ENCODE peak calls at places on chromosome 1, in ten cellular contexts. F, R, M, X, H, S, I, B, U and N are unnamed samples.

GRCh38 chr1:220094016-220094911 is at the start of gene IARS2:
- DNase-seq in F (peak), R (peak), M (peak), X (peak), H (peak), S (peak), I (peak), B (peak), U (peak), N (peak)

GRCh38 chr1:65399003-65399402 is 21.5 kb upstream of the LEPR start:
- DNase-seq in F (no peak), R (no peak), M (no peak), X (no peak), H (no peak), S (no peak), I (no peak), B (no peak), U (no peak), N (no peak)

GRCh38 chr1:209703834-209704504 is 677 bp upstream of the HSD11B1 start:
- DNase-seq in F (no peak), R (no peak), M (no peak), X (no peak), H (no peak), S (no peak), I (no peak), B (no peak), U (no peak), N (no peak)

GRCh38 chr1:149844096-149844495 is 55.3 kb upstream of the BOLA1 start:
- DNase-seq in F (no peak), R (no peak), M (peak), X (peak), H (no peak), S (no peak), I (no peak), B (peak), U (no peak), N (no peak)

GRCh38 chr1:231808990-231809389 is 182.4 kb downstream of the DISC1 start:
- DNase-seq in F (no peak), R (no peak), M (peak), X (peak), H (no peak), S (no peak), I (no peak), B (no peak), U (peak), N (no peak)

GRCh38 chr1:8211620-8212442 is 106.1 kb upstream of the SLC45A1 start:
- DNase-seq in F (peak), R (peak), M (peak), X (peak), H (no peak), S (no peak), I (peak), B (peak), U (peak), N (no peak)

GRCh38 chr1:151713874-151714273 is 2.7 kb downstream of the CELF3 start:
- DNase-seq in F (no peak), R (no peak), M (no peak), X (no peak), H (no peak), S (no peak), I (no peak), B (no peak), U (no peak), N (no peak)

GRCh38 chr1:118271883-118272282 is 86.9 kb upstream of the SPAG17 start:
- DNase-seq in F (no peak), R (no peak), M (no peak), X (no peak), H (no peak), S (no peak), I (no peak), B (no peak), U (no peak), N (no peak)

GRCh38 chr1:22789356-22789994 is 78.8 kb downstream of the EPHB2 start:
- DNase-seq in F (no peak), R (no peak), M (peak), X (peak), H (no peak), S (no peak), I (no peak), B (no peak), U (no peak), N (no peak)

GRCh38 chr1:187842406-187843165 is 1013.8 kb downstream of the PLA2G4A start:
- DNase-seq in F (no peak), R (no peak), M (peak), X (peak), H (no peak), S (no peak), I (no peak), B (no peak), U (no peak), N (no peak)

GRCh38 chr1:214558002-214558770 is 6.8 kb upstream of the PTPN14 start:
- DNase-seq in F (no peak), R (no peak), M (peak), X (peak), H (no peak), S (no peak), I (no peak), B (peak), U (no peak), N (no peak)

GRCh38 chr1:108661030-108661609 is at the start of gene HENMT1:
- DNase-seq in F (peak), R (peak), M (peak), X (peak), H (peak), S (no peak), I (peak), B (peak), U (peak), N (peak)

GRCh38 chr1:150477733-150478132 is 9.5 kb upstream of the TARS2 start:
- DNase-seq in F (no peak), R (no peak), M (peak), X (peak), H (no peak), S (no peak), I (no peak), B (no peak), U (no peak), N (no peak)

GRCh38 chr1:67716800-67717199 is 31.8 kb downstream of the GADD45A start:
- DNase-seq in F (no peak), R (no peak), M (peak), X (no peak), H (no peak), S (no peak), I (no peak), B (peak), U (no peak), N (no peak)

GRCh38 chr1:184747089-184747955 is 7.3 kb downstream of the EDEM3 start:
- DNase-seq in F (no peak), R (no peak), M (no peak), X (no peak), H (no peak), S (no peak), I (no peak), B (no peak), U (no peak), N (no peak)

GRCh38 chr1:22916469-22916817 is 56.2 kb downstream of the LACTBL1 start:
- DNase-seq in F (no peak), R (no peak), M (no peak), X (no peak), H (no peak), S (no peak), I (no peak), B (no peak), U (no peak), N (no peak)

GRCh38 chr1:50279622-50280320 is 143.5 kb downstream of the DMRTA2 start:
- DNase-seq in F (peak), R (no peak), M (peak), X (no peak), H (no peak), S (peak), I (no peak), B (no peak), U (no peak), N (no peak)

GRCh38 chr1:6491076-6491449 is 404 bp downstream of the PLEKHG5 start:
- DNase-seq in F (no peak), R (no peak), M (no peak), X (no peak), H (no peak), S (no peak), I (no peak), B (no peak), U (no peak), N (no peak)

GRCh38 chr1:116708255-116708900 is 40.8 kb upstream of the IGSF3 start:
- DNase-seq in F (no peak), R (no peak), M (no peak), X (no peak), H (no peak), S (no peak), I (no peak), B (no peak), U (no peak), N (no peak)

GRCh38 chr1:5891736-5892135 is 100.5 kb downstream of the NPHP4 start:
- DNase-seq in F (no peak), R (peak), M (peak), X (peak), H (peak), S (no peak), I (no peak), B (no peak), U (no peak), N (no peak)

GRCh38 chr1:37958690-37959089 is 11.8 kb upstream of the INPP5B start:
- DNase-seq in F (no peak), R (no peak), M (peak), X (peak), H (no peak), S (no peak), I (no peak), B (no peak), U (no peak), N (no peak)

GRCh38 chr1:66571789-66572188 is 37.8 kb downstream of the SGIP1 start:
- DNase-seq in F (no peak), R (no peak), M (peak), X (peak), H (no peak), S (no peak), I (no peak), B (no peak), U (no peak), N (no peak)

DNA sequence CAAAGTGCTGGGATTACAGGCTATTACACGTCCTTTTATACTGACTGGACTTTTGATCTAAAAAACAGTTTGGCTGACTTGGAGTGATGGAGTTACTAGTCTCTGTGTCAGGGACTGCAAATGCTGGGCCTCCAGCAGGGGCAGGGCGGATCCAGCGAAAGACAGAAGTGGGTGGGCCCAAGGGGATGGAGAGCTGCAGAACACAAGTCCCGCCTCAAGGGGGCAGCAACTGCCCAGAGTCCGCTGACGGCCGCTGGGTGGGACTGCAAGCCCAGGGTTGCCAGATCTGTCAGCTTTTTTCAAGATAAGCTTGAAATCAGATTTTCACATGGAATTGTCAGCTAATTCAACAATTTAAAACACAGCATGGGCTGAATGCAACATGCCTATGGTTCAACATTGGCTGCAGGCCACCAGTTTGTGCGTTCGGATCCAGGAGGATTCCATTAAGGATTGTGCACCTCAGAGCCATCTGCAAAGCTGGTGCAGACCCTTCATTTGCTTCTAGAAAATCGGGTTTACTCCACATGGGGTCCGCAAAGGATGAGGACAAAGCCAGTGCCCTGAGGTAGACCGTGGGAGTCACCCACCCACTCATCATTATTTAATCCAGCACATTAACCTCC is 10.7 kb downstream of the STMN1 start:
- DNase-seq in F (peak), R (peak), M (peak), X (peak), H (peak), S (peak), I (peak), B (peak), U (peak), N (peak)
- TF ChIP-seq CTCF in F (peak), R (peak), M (peak), X (peak), H (peak), S (peak), I (peak), B (peak), U (peak), N (peak)

GRCh38 chr1:207995576-207995975 is 84.7 kb upstream of the CD34 start:
- DNase-seq in F (no peak), R (no peak), M (no peak), X (no peak), H (no peak), S (no peak), I (no peak), B (no peak), U (no peak), N (no peak)

GRCh38 chr1:207996632-207997031 is 85.7 kb upstream of the CD34 start:
- DNase-seq in F (no peak), R (no peak), M (no peak), X (no peak), H (no peak), S (no peak), I (no peak), B (no peak), U (no peak), N (no peak)

GRCh38 chr1:207991331-207991914 is 80.5 kb upstream of the CD34 start:
- DNase-seq in F (no peak), R (no peak), M (no peak), X (no peak), H (no peak), S (no peak), I (no peak), B (no peak), U (no peak), N (no peak)

GRCh38 chr1:207990455-207990854 is 79.5 kb upstream of the CD34 start:
- DNase-seq in F (no peak), R (no peak), M (no peak), X (no peak), H (no peak), S (no peak), I (no peak), B (no peak), U (no peak), N (no peak)

DNA sequence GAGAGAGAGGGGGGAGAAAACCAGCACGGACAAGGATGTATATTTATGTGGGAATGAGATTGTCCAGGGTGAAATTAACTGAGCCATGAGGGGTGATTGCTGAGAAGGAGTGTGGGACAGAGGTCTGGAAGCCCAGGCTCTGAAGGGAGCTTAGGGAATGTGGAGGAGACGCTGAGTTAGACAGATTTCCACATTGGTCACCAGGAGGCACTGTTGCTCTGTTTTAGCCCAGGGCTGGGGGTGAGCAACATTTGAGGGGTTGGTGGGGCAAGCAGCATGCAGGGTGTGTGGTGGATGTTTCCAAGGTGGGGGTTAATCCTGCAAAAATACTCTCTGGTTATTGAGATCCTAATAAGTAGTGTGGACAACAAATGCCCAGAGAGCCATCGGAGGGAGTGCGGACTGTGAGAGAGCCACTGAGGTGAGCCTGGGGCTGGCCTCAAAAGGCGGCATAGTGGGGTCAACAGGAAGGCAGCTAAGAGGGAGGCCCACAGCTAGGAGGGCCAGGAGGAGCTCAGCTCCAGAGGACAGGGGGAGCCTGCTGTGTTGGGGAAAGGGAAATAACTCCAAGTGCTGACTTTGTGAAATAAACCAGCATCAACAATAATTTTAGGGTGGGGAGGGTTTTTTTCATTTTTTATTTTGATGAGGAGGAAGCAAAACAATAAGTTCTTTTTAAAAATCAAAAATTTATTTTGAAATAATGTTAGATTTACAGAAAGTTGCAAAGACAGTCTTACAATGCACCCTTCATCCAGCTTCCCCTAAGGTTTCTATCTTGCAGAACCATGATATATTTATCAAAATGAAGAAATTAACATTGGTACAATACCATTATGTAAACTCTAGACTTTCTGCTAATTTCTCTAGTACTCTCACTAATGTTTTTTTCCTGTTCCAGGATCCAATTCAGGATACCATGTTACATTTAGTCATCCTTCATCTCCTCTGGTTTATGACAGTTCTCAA is 82.8 kb upstream of the CD34 start:
- DNase-seq in F (no peak), R (no peak), M (no peak), X (no peak), H (no peak), S (peak), I (no peak), B (no peak), U (no peak), N (no peak)
- TF ChIP-seq CTCF in F (no peak), R (no peak), M (peak), X (peak), H (peak), S (peak), I (no peak), B (no peak), U (peak), N (no peak)

DNA sequence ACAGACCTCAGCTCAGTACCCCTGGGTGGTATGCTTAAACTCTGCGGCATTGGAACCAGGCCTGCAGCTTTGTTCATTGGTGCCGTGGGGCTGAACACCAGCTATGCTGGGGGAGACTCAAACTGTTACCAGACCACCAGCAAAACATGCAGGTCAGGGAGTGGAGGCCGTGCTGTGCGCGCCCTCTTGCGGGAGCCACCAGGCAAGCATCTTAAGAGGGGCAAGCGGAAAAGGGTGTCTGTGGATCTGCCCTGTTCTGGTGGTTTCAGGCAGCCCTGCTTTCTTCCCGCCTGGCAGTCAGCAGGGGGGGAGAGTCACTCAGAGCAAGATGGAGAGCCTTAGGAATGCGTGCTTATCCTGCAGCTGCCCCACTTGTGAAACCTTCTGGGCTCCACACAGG is 276.9 kb upstream of the ZRANB2 start:
- DNase-seq in F (no peak), R (no peak), M (no peak), X (no peak), H (no peak), S (no peak), I (no peak), B (no peak), U (no peak), N (no peak)
- TF ChIP-seq CTCF in F (no peak), R (no peak), M (no peak), X (no peak), H (no peak), S (no peak), I (no peak), B (no peak), U (no peak), N (no peak)

DNA sequence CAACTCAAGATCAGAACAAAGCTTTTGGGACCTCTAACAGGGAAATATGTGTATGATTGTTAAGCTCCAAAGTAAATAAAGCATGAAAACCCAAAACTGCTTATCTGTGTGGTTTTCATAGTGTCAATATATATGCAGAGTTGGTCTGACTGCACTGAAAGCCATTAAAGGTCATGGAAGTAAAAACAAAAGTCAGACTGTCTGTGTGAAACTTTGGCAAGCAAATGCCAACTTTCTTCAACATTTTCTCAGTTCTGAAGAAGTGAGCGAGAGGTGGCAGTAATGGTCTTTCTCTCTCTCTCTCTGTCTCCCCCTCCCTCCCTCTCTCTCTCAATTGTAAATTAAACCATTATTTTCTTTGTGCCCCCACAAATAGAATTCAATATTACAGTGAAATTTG is 100.1 kb upstream of the S1PR1 start:
- DNase-seq in F (no peak), R (no peak), M (peak), X (peak), H (no peak), S (no peak), I (no peak), B (no peak), U (no peak), N (no peak)
- TF ChIP-seq CTCF in F (no peak), R (no peak), M (peak), X (peak), H (peak), S (peak), I (no peak), B (no peak), U (no peak), N (peak)

GRCh38 chr1:246508897-246509688 is 2.0 kb upstream of the SMYD3 start:
- DNase-seq in F (no peak), R (peak), M (no peak), X (no peak), H (peak), S (no peak), I (no peak), B (no peak), U (no peak), N (no peak)

GRCh38 chr1:246506440-246506784 is 667 bp downstream of the SMYD3 start:
- DNase-seq in F (no peak), R (no peak), M (no peak), X (no peak), H (peak), S (peak), I (no peak), B (peak), U (no peak), N (no peak)

GRCh38 chr1:246503341-246503740 is 3.7 kb downstream of the SMYD3 start:
- DNase-seq in F (no peak), R (no peak), M (peak), X (peak), H (no peak), S (no peak), I (no peak), B (no peak), U (peak), N (no peak)

GRCh38 chr1:246510147-246511030 is 3.3 kb upstream of the SMYD3 start:
- DNase-seq in F (no peak), R (peak), M (no peak), X (no peak), H (peak), S (no peak), I (no peak), B (no peak), U (no peak), N (no peak)

DNA sequence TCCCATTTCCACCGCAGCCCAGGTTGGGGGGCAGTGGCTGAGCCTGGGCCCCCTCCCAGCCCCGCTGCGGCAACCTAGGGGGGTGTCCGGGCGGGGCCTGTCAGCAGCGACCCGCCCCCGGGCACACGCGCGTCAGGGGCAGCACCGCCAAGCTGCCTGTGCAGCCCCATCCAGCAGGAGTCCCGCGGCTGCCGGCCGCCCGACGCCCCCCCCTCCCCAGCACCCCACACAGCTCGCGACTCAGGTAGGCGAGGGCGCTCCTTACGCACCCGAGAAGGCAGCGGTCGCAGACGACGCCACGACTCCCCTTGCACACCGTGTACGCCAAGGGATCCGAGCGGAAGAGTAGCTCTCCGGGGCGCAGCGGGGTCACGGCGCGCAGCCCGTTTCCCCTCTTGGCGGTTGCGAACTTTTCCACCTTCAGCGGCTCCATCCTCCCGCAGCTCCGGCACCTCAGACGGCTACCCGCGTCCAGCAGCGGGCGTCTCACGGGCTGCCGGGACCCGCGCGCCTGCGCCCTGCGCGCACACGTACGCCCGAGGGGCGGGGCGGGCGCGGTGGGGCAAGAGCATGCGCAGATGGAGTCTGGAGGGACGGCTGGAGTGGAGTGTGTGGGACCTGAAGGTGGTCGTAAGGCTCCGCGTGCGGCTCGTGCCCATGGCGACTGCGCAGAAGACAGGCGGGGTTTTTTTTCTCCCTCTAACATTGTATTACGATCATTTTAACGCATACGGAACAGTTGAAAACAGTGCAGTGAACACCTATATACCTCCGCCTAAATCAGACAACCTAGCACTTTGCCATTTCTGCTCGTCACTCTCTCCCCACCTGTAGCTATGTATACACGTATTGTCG is at the start of gene SMYD3:
- DNase-seq in F (peak), R (peak), M (peak), X (peak), H (peak), S (peak), I (peak), B (peak), U (peak), N (peak)
- TF ChIP-seq CTCF in F (no peak), R (no peak), M (peak), X (no peak), H (peak), S (peak), I (no peak), B (no peak), U (no peak), N (no peak)